ENCODE peak calls at places on chromosomes 1 and 21, in six cellular contexts. F is tibial nerve, T is body of pancreas, N is psoas muscle, Q is NT2/D1, G is breast epithelium. I is an unnamed sample.

GRCh38 chr1:67760030-67760821 is 73.0 kb downstream of the GNG12 start:
- DNase-seq in F (peak; percentile 55), T (peak; percentile 76), N (peak; percentile 41), Q (peak; percentile 59), G (peak; percentile 50), I (peak; percentile 66)

GRCh38 chr1:25537148-25537831 is 6.1 kb upstream of the LDLRAP1 start:
- DNase-seq in F (no peak), T (no peak), N (no peak), Q (peak; percentile 50), G (no peak), I (no peak)

GRCh38 chr1:87109012-87109411 is 194.6 kb downstream of the HS2ST1 start:
- DNase-seq in F (no peak), T (no peak), N (no peak), Q (no peak), G (no peak), I (no peak)

GRCh38 chr1:155062151-155062686 is 1.3 kb upstream of the EFNA4 start:
- DNase-seq in F (no peak), T (no peak), N (no peak), Q (no peak), G (no peak), I (peak; percentile 73)

GRCh38 chr1:43783671-43784205 is 76.4 kb downstream of the ST3GAL3 start:
- DNase-seq in F (no peak), T (no peak), N (no peak), Q (no peak), G (peak; percentile 73), I (no peak)

GRCh38 chr21:15552914-15553491 is 176.8 kb upstream of the USP25 start:
- DNase-seq in F (no peak), T (no peak), N (no peak), Q (no peak), G (no peak), I (no peak)

GRCh38 chr1:226133504-226134123 is 52.9 kb downstream of the ACBD3 start:
- DNase-seq in F (no peak), T (no peak), N (no peak), Q (no peak), G (no peak), I (no peak)

GRCh38 chr1:246151796-246152434 is 355.2 kb downstream of the SMYD3 start:
- DNase-seq in F (no peak), T (no peak), N (no peak), Q (no peak), G (no peak), I (no peak)

GRCh38 chr1:24714859-24715520 is 30.3 kb upstream of the CLIC4 start:
- DNase-seq in F (peak; percentile 42), T (no peak), N (no peak), Q (no peak), G (peak; percentile 83), I (no peak)

GRCh38 chr1:16076871-16077250 is 3.4 kb upstream of the FAM131C start:
- DNase-seq in F (no peak), T (no peak), N (peak; percentile 53), Q (no peak), G (no peak), I (no peak)

GRCh38 chr1:78833491-78833890 is 173.0 kb downstream of the ADGRL4 start:
- DNase-seq in F (no peak), T (no peak), N (no peak), Q (no peak), G (no peak), I (no peak)

GRCh38 chr1:59179673-59180072 is 117.2 kb upstream of the FGGY start:
- DNase-seq in F (no peak), T (no peak), N (no peak), Q (no peak), G (no peak), I (no peak)

GRCh38 chr1:63935148-63935547 is 161.3 kb downstream of the ROR1 start:
- DNase-seq in F (no peak), T (peak; percentile 61), N (no peak), Q (no peak), G (no peak), I (no peak)

GRCh38 chr1:170707959-170708666 is 44.2 kb downstream of the PRRX1 start:
- DNase-seq in F (no peak), T (no peak), N (no peak), Q (no peak), G (no peak), I (no peak)

GRCh38 chr1:22711071-22711470 is 432 bp downstream of the EPHB2 start:
- DNase-seq in F (no peak), T (no peak), N (no peak), Q (no peak), G (no peak), I (no peak)

GRCh38 chr1:26994020-26994745 is 691 bp downstream of the TRNP1 start:
- DNase-seq in F (no peak), T (peak; percentile 51), N (no peak), Q (no peak), G (no peak), I (peak; percentile 76)

GRCh38 chr1:234619794-234620247 is 9.8 kb upstream of the IRF2BP2 start:
- DNase-seq in F (no peak), T (no peak), N (no peak), Q (no peak), G (no peak), I (no peak)

GRCh38 chr1:199124351-199124750 is 485.5 kb downstream of the PTPRC start:
- DNase-seq in F (no peak), T (no peak), N (no peak), Q (no peak), G (no peak), I (no peak)

GRCh38 chr1:156006666-156007376 is 13.9 kb downstream of the SSR2 start:
- DNase-seq in F (no peak), T (no peak), N (no peak), Q (no peak), G (peak; percentile 65), I (no peak)

GRCh38 chr1:18541046-18541795 is 60.5 kb downstream of the KLHDC7A start:
- DNase-seq in F (no peak), T (no peak), N (no peak), Q (no peak), G (no peak), I (no peak)

GRCh38 chr1:87331319-87332269 is 2.9 kb downstream of the LMO4 start:
- DNase-seq in F (peak; percentile 67), T (peak; percentile 79), N (peak; percentile 78), Q (peak; percentile 75), G (peak; percentile 51), I (peak; percentile 95)

GRCh38 chr1:55217226-55217996 is 2.2 kb upstream of the USP24 start:
- DNase-seq in F (no peak), T (no peak), N (no peak), Q (no peak), G (no peak), I (no peak)

GRCh38 chr1:25134801-25135585 is 97.3 kb downstream of the SYF2 start:
- DNase-seq in F (no peak), T (no peak), N (no peak), Q (no peak), G (no peak), I (no peak)

DNA sequence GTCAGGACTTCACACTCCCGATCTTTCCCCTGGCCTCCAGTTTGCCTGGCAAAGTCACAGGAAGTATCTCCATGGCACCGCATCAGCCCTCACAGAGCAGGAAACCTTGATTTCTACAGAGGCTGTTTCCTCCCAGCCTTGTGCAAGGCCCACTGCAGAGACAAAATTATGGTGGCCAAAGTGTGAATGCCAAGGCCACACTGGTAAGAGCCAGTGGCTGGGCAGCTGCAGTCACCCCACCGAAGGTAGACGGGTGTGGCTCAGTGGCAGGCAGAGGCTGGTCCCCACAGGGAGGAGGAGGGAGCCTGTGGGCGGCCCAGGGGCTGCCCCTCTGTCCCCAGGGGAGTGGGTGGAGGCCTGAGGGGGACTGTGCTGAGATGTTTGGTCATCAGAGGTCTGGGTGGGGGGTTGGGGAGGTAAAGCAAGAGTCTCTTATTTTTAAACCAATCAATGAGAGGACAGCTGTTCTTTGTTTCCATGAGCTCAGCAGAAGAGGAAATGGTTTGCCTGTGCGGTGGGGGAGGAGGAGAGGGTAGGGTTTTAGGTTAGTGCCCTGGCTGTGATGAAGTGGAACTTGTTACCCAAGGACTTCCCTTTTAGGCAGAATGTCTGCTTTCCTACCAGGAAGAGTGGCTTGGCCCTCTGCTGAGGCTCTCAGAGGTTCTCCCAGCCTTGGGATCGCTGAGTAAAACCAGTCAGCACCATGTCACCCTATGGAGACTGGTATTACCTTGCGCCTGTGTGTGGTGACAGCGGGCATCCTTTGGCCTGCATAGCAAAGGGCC is 18.0 kb upstream of the BTG2 start:
- DNase-seq in F (no peak), T (peak; percentile 58), N (peak; percentile 60), Q (no peak), G (peak; percentile 62), I (peak; percentile 68)
- H3K4me3 ChIP-seq in F (no peak overlapping the region), T (no peak overlapping the region), N (no peak overlapping the region), Q (no peak overlapping the region), G (peak overlapping the region; percentile 23), I (no peak overlapping the region)

GRCh38 chr1:92951141-92951582 is 10.1 kb downstream of the DIPK1A start:
- DNase-seq in F (no peak), T (peak; percentile 18), N (no peak), Q (no peak), G (no peak), I (no peak)
- H3K4me1 ChIP-seq in F (peaks cover 4% of the 10 kb centered on the region), T (no peaks in the 10 kb centered on the region), N (peaks cover 25% of the 10 kb centered on the region), Q (no peaks in the 10 kb centered on the region), G (no peaks in the 10 kb centered on the region), I (no peaks in the 10 kb centered on the region)

GRCh38 chr1:95793893-95794292 is 559.9 kb downstream of the RWDD3 start:
- DNase-seq in F (no peak), T (no peak), N (no peak), Q (peak; percentile 54), G (no peak), I (no peak)
- H3K4me3 ChIP-seq in F (no peak overlapping the region), T (no peak overlapping the region), N (no peak overlapping the region), Q (no peak overlapping the region), G (no peak overlapping the region), I (no peak overlapping the region)

GRCh38 chr1:200906491-200906890 is 11.8 kb downstream of the INAVA start:
- DNase-seq in F (no peak), T (no peak), N (no peak), Q (no peak), G (no peak), I (no peak)
- H3K4me1 ChIP-seq in F (no peaks in the 10 kb centered on the region), T (peaks cover 6% of the 10 kb centered on the region), N (no peaks in the 10 kb centered on the region), Q (no peaks in the 10 kb centered on the region), G (peaks cover 4% of the 10 kb centered on the region), I (no peaks in the 10 kb centered on the region)